ENCODE peak calls at places on chromosome 19, in four cellular contexts. W, V, F and X are unnamed samples.

GRCh38 chr19:56839665-56840451 is 668 bp downstream of the PEG3 start:
- DNase-seq in W (peak), V (no peak), F (peak), X (no peak)

GRCh38 chr19:6108721-6109633 is 1.3 kb downstream of the RFX2 start:
- DNase-seq in W (peak), V (peak), F (peak), X (peak)

GRCh38 chr19:3899531-3900294 is 19.2 kb downstream of the ATCAY start:
- DNase-seq in W (no peak), V (no peak), F (no peak), X (no peak)

GRCh38 chr19:4861147-4861546 is 6.3 kb downstream of the PLIN3 start:
- DNase-seq in W (peak), V (no peak), F (no peak), X (no peak)

GRCh38 chr19:18996796-18997394 is 36.4 kb downstream of the SUGP2 start:
- DNase-seq in W (no peak), V (no peak), F (no peak), X (no peak)

GRCh38 chr19:35755550-35756371 is 1.1 kb downstream of the HSPB6 start:
- DNase-seq in W (peak), V (peak), F (peak), X (peak)

GRCh38 chr19:6241680-6242079 is 38.1 kb downstream of the MLLT1 start:
- DNase-seq in W (no peak), V (no peak), F (no peak), X (no peak)

GRCh38 chr19:33394006-33394722 is 20.7 kb downstream of the CEBPG start:
- DNase-seq in W (peak), V (no peak), F (peak), X (peak)

GRCh38 chr19:17830567-17831418 is 9.5 kb upstream of the INSL3 start:
- DNase-seq in W (peak), V (peak), F (peak), X (peak)

GRCh38 chr19:6794817-6795431 is 22.4 kb downstream of the VAV1 start:
- DNase-seq in W (no peak), V (no peak), F (no peak), X (no peak)

GRCh38 chr19:4338441-4339350 is at the start of gene STAP2:
- DNase-seq in W (peak), V (peak), F (no peak), X (no peak)

GRCh38 chr19:46717034-46717715 is at the start of gene PRKD2:
- DNase-seq in W (peak), V (peak), F (peak), X (peak)

GRCh38 chr19:57813919-57814504 is 701 bp downstream of the ZNF552 start:
- DNase-seq in W (peak), V (no peak), F (no peak), X (no peak)

GRCh38 chr19:3284759-3285646 is 60.5 kb downstream of the CELF5 start:
- DNase-seq in W (peak), V (peak), F (peak), X (peak)

GRCh38 chr19:3837332-3837731 is 31.5 kb downstream of the ZFR2 start:
- DNase-seq in W (no peak), V (no peak), F (no peak), X (no peak)

GRCh38 chr19:55176116-55176515 is 4.0 kb downstream of the SYT5 start:
- DNase-seq in W (peak), V (no peak), F (no peak), X (no peak)

GRCh38 chr19:46730187-46730586 is 13.3 kb upstream of the PRKD2 start:
- DNase-seq in W (no peak), V (no peak), F (no peak), X (no peak)

GRCh38 chr19:18304194-18304495 is 18.7 kb downstream of the LSM4 start:
- DNase-seq in W (no peak), V (no peak), F (no peak), X (no peak)

GRCh38 chr19:6088677-6089063 is 21.6 kb downstream of the RFX2 start:
- DNase-seq in W (peak), V (no peak), F (no peak), X (peak)

GRCh38 chr19:16470911-16471811 is 609 bp downstream of the EPS15L1 start:
- DNase-seq in W (peak), V (no peak), F (no peak), X (peak)

GRCh38 chr19:52689804-52690394 is 44.9 kb downstream of the ZNF611 start:
- DNase-seq in W (peak), V (peak), F (peak), X (no peak)

GRCh38 chr19:48925240-48925843 is 8.2 kb upstream of the DHDH start:
- DNase-seq in W (peak), V (no peak), F (no peak), X (peak)

GRCh38 chr19:6057651-6058365 is 52.5 kb downstream of the RFX2 start:
- DNase-seq in W (no peak), V (no peak), F (no peak), X (no peak)

GRCh38 chr19:33193864-33194362 is at the start of gene LRP3:
- DNase-seq in W (peak), V (peak), F (no peak), X (no peak)

DNA sequence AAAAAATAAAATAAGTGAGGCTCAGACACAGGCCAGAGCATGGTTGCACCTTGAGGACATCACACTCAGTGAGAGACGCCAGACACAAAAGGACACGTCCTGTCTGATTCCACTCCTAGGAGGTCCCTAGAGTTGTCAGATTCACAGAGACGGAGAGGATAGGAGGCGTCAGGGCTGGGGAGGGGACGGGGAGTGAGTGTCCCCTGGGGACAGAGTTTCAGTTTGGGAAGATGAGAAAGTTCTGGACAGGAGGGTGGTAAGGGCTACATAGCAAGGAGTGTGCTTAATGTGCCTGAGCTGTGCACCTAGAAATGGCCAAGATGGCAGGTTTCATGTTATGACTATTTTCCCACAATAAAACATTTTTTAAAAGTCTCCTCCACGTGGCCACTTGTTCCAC is 2.2 kb upstream of the GRIN3B start:
- DNase-seq in W (no peak), V (no peak), F (no peak), X (no peak)
- TF ChIP-seq CTCF in W (no peak), V (no peak), F (no peak), X (no peak)

DNA sequence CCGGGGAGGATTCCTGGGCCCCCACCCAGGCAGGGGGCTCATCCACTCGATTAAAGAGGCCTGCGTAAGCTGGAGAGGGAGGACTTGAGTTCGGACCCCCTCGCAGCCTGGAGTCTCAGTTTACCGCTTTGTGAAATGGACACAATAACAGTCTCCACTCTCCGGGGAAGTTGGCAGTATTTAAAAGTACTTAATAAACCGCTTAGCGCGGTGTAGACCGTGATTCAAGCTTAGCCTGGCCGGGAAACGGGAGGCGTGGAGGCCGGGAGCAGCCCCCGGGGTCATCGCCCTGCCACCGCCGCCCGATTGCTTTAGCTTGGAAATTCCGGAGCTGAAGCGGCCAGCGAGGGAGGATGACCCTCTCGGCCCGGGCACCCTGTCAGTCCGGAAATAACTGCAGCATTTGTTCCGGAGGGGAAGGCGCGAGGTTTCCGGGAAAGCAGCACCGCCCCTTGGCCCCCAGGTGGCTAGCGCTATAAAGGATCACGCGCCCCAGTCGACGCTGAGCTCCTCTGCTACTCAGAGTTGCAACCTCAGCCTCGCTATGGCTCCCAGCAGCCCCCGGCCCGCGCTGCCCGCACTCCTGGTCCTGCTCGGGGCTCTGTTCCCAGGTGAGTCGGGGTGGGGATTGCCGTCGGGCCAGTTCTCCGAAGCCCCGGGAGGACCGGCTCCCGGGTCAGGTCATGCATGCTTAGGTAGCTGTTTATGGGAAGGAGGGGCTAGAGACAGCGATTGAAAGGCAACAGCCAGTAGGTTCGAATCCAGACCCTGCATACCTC is at the start of gene ICAM1:
- DNase-seq in W (no peak), V (peak), F (peak), X (no peak)
- TF ChIP-seq CTCF in W (no peak), V (no peak), F (no peak), X (peak)

DNA sequence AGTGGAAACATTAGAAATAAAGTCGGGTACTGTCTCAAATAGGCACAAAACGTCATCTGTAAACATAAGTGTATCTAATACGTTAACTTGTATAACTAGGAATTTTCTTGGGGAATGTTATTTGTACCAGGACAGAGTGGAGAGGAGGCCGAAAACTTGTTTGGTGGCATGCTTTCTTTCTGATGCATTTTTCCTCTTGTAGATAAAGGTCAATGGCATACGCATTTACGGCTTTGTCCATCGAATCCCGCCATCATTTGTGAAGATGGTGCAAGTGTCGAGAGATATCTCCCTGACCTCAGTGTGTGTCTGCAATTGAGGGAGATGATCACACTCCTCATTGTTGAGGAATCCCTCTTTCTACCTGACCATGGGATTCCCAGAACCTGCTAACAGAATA is 4.7 kb downstream of the LGALS13 start:
- DNase-seq in W (no peak), V (no peak), F (no peak), X (no peak)
- TF ChIP-seq CTCF in W (no peak), V (no peak), F (no peak), X (no peak)

GRCh38 chr19:50155520-50156109 is 7.5 kb downstream of the IZUMO2 start:
- DNase-seq in W (no peak), V (peak), F (no peak), X (no peak)
- TF ChIP-seq CTCF in W (no peak), V (peak), F (no peak), X (peak)

GRCh38 chr19:8336072-8336569 is 6.9 kb downstream of the KANK3 start:
- DNase-seq in W (no peak), V (no peak), F (no peak), X (no peak)

GRCh38 chr19:8332976-8333770 is 9.9 kb downstream of the KANK3 start:
- DNase-seq in W (no peak), V (peak), F (no peak), X (no peak)

GRCh38 chr19:8334458-8335342 is 8.4 kb downstream of the KANK3 start:
- DNase-seq in W (peak), V (peak), F (peak), X (no peak)

GRCh38 chr19:8335343-8336071 is 7.6 kb downstream of the KANK3 start:
- DNase-seq in W (no peak), V (peak), F (no peak), X (no peak)

DNA sequence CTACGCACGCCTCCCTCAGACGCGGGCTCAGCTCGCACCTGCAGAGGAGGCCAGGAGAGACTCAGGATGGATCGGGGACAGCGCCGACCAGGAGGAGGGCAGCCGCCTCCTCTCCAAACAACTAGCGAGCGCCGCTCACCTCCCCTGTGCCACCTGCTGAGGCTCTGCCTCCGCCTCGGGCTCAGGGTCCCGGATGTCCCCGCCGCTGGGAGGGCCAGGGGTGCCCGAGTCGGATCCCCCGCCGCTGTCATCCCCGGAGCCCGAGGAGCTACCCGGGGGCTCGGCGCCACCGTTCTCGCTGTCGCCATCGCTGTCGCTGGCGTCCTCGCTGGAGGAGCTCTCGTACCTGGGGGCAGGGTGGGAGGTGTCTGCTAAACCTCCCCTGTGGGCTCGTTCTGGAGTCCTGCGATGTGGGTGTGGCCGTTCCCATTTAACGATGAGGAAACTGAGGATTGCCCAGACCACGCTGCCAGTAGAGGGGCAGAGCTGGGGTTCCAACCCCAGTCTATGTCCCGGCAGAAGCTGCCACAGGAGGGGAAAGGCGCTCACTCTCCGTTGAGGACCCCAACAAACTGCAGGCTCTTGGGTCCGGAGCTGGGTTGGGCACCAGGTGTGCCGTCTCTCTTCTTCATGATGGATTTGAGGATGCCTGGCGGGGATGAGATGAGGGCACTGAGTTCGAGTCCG is 9.1 kb downstream of the KANK3 start:
- DNase-seq in W (no peak), V (peak), F (no peak), X (no peak)
- TF ChIP-seq CTCF in W (no peak), V (no peak), F (no peak), X (no peak)

GRCh38 chr19:14339741-14340140 is 41.5 kb upstream of the ADGRE5 start:
- DNase-seq in W (no peak), V (no peak), F (no peak), X (no peak)

GRCh38 chr19:14343286-14343685 is 38.0 kb upstream of the ADGRE5 start:
- DNase-seq in W (no peak), V (no peak), F (no peak), X (no peak)

GRCh38 chr19:14346279-14346678 is 35.0 kb upstream of the ADGRE5 start:
- DNase-seq in W (no peak), V (no peak), F (no peak), X (no peak)

GRCh38 chr19:14345364-14345763 is 35.9 kb upstream of the ADGRE5 start:
- DNase-seq in W (no peak), V (no peak), F (no peak), X (no peak)

DNA sequence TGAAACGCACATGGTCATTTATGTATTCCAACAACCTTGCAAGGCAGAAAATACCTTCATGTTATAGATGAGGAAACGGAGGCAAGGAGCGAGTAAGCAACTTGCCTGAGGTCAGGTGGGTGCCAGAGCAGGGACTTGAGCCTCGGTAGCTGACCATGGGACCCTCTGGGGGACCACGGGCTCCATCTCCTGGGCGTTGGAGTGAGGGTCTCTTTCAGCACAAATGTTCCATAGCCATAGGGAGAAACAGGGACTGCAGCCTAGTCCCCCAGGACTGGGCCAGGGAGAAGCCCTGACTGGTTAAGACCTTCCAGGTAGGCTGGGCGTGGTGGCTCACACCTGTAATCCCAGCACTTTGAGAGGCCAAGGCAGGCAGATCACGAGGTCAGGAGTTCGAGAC is 38.4 kb upstream of the ADGRE5 start:
- DNase-seq in W (no peak), V (peak), F (no peak), X (no peak)
- TF ChIP-seq CTCF in W (no peak), V (no peak), F (no peak), X (no peak)

GRCh38 chr19:13038306-13039210 is 43.3 kb downstream of the NFIX start:
- DNase-seq in W (no peak), V (no peak), F (no peak), X (no peak)
- TF ChIP-seq CTCF in W (no peak), V (no peak), F (no peak), X (peak)